ENCODE peak calls at places on chromosomes 13 and 19, in four cellular contexts. Q, Y, M and D are unnamed samples.

GRCh38 chr13:29802621-29803020 is 47.8 kb downstream of the UBL3 start:
- DNase-seq in Q (no peak), Y (no peak), M (no peak), D (no peak)

GRCh38 chr19:48674921-48675824 is 2.4 kb upstream of the NTN5 start:
- DNase-seq in Q (no peak), Y (peak), M (peak), D (peak)

GRCh38 chr19:14437578-14438140 is 4.6 kb downstream of the PKN1 start:
- DNase-seq in Q (no peak), Y (no peak), M (no peak), D (no peak)

GRCh38 chr19:38252935-38253691 is 3.1 kb downstream of the PPP1R14A start:
- DNase-seq in Q (no peak), Y (peak), M (no peak), D (peak)

GRCh38 chr19:18294467-18294864 is 13.0 kb upstream of the JUND start:
- DNase-seq in Q (no peak), Y (peak), M (no peak), D (peak)

GRCh38 chr19:51020988-51021651 is 1.6 kb upstream of the KLK10 start:
- DNase-seq in Q (peak), Y (no peak), M (peak), D (no peak)

GRCh38 chr19:14449321-14449720 is 16.2 kb downstream of the PKN1 start:
- DNase-seq in Q (no peak), Y (no peak), M (no peak), D (no peak)

GRCh38 chr13:57627663-57628062 is 3.9 kb upstream of the PCDH17 start:
- DNase-seq in Q (no peak), Y (no peak), M (peak), D (no peak)

GRCh38 chr19:32674153-32674958 is 624 bp downstream of the ANKRD27 start:
- DNase-seq in Q (no peak), Y (no peak), M (peak), D (no peak)

GRCh38 chr19:4267101-4267900 is 11.8 kb upstream of the SHD start:
- DNase-seq in Q (no peak), Y (peak), M (peak), D (peak)

GRCh38 chr13:26721251-26721939 is 39.2 kb downstream of the GPR12 start:
- DNase-seq in Q (no peak), Y (peak), M (peak), D (peak)

GRCh38 chr19:39809368-39809767 is 24.6 kb downstream of the DYRK1B start:
- DNase-seq in Q (no peak), Y (no peak), M (no peak), D (no peak)

GRCh38 chr19:5083547-5083965 is 114.6 kb downstream of the KDM4B start:
- DNase-seq in Q (no peak), Y (peak), M (no peak), D (no peak)

GRCh38 chr13:52356327-52356726 is 49.6 kb downstream of the THSD1 start:
- DNase-seq in Q (no peak), Y (no peak), M (no peak), D (no peak)

GRCh38 chr13:48304132-48304876 is 753 bp downstream of the RB1 start:
- DNase-seq in Q (peak), Y (no peak), M (peak), D (no peak)

GRCh38 chr13:102816633-102817032 is 17.7 kb downstream of the BIVM start:
- DNase-seq in Q (no peak), Y (no peak), M (no peak), D (no peak)

GRCh38 chr19:19602136-19602712 is 16.3 kb downstream of the PBX4 start:
- DNase-seq in Q (no peak), Y (no peak), M (no peak), D (no peak)

GRCh38 chr13:48532146-48532472 is 771 bp downstream of the RCBTB2 start:
- DNase-seq in Q (peak), Y (no peak), M (no peak), D (no peak)

GRCh38 chr19:48541813-48542212 is 10.2 kb upstream of the SULT2B1 start:
- DNase-seq in Q (no peak), Y (no peak), M (no peak), D (no peak)

GRCh38 chr19:33906578-33907335 is 110.1 kb downstream of the KCTD15 start:
- DNase-seq in Q (no peak), Y (peak), M (no peak), D (no peak)

GRCh38 chr19:45117167-45117594 is 24.2 kb downstream of the PPP1R37 start:
- DNase-seq in Q (no peak), Y (no peak), M (peak), D (peak)

GRCh38 chr13:36515466-36515865 is 83.2 kb downstream of the CCNA1 start:
- DNase-seq in Q (no peak), Y (no peak), M (no peak), D (no peak)

GRCh38 chr13:103403148-103403740 is 337.0 kb upstream of the SLC10A2 start:
- DNase-seq in Q (no peak), Y (no peak), M (no peak), D (no peak)

GRCh38 chr13:45385912-45386311 is 32.3 kb downstream of the SLC25A30 start:
- DNase-seq in Q (no peak), Y (no peak), M (no peak), D (no peak)

GRCh38 chr13:113643593-113643992 is 14.4 kb downstream of the ATP4B start:
- DNase-seq in Q (no peak), Y (no peak), M (no peak), D (no peak)

GRCh38 chr13:23724196-23724970 is 154.2 kb downstream of the TNFRSF19 start:
- DNase-seq in Q (no peak), Y (no peak), M (no peak), D (no peak)

GRCh38 chr13:78382481-78382880 is 220.9 kb downstream of the POU4F1 start:
- DNase-seq in Q (no peak), Y (peak), M (no peak), D (no peak)

GRCh38 chr19:13764821-13765394 is 586 bp downstream of the MRI1 start:
- DNase-seq in Q (no peak), Y (peak), M (no peak), D (no peak)

GRCh38 chr13:54133721-54134120 is 1105.1 kb downstream of the OLFM4 start:
- DNase-seq in Q (no peak), Y (no peak), M (no peak), D (no peak)

GRCh38 chr19:29836409-29836825 is 24.6 kb downstream of the CCNE1 start:
- DNase-seq in Q (no peak), Y (no peak), M (no peak), D (no peak)

GRCh38 chr13:67623630-67624029 is 393.5 kb upstream of the PCDH9 start:
- DNase-seq in Q (no peak), Y (no peak), M (no peak), D (no peak)

GRCh38 chr13:107427531-107427930 is 787.8 kb downstream of the LIG4 start:
- DNase-seq in Q (no peak), Y (no peak), M (no peak), D (no peak)

GRCh38 chr13:32917504-32917903 is 98.7 kb upstream of the KL start:
- DNase-seq in Q (no peak), Y (no peak), M (no peak), D (no peak)

GRCh38 chr19:3752492-3752891 is 9.0 kb downstream of the APBA3 start:
- DNase-seq in Q (no peak), Y (peak), M (no peak), D (no peak)

GRCh38 chr13:98521876-98522275 is 55.0 kb downstream of the STK24 start:
- DNase-seq in Q (no peak), Y (no peak), M (no peak), D (no peak)

GRCh38 chr13:27172495-27172842 is 858 bp upstream of the USP12 start:
- DNase-seq in Q (no peak), Y (no peak), M (peak), D (no peak)

GRCh38 chr19:36120092-36120983 is 5.1 kb downstream of the TBCB start:
- DNase-seq in Q (no peak), Y (no peak), M (no peak), D (no peak)